ENCODE peak calls at places on chromosomes 3 and 15, in eight cellular contexts. S, O, C, F, R, K, L and J are unnamed samples.

GRCh38 chr3:46674031-46674592 is 19.4 kb downstream of the ALS2CL start:
- ATAC-seq in L (no peak), F (peak; percentile 32), R (peak; percentile 68), O (no peak), K (no peak), S (no peak), C (no peak), J (no peak)

GRCh38 chr3:128094295-128095151 is 29.1 kb downstream of the RUVBL1 start:
- ATAC-seq in O (peak; percentile 28), R (peak; percentile 21), C (no peak), F (no peak), K (peak; percentile 13), S (no peak), L (peak; percentile 30), J (peak; percentile 45)

GRCh38 chr3:133672461-133672860 is 10.7 kb upstream of the TOPBP1 start:
- ATAC-seq in F (no peak), R (no peak), L (no peak), O (no peak), C (no peak), K (no peak), S (no peak), J (no peak)

GRCh38 chr15:83323296-83323711 is 38.8 kb upstream of the BNC1 start:
- ATAC-seq in S (peak; percentile 31), O (no peak), C (peak; percentile 26), R (peak; percentile 97), K (no peak), L (no peak), F (no peak), J (no peak)

GRCh38 chr15:74845208-74845568 is 2.2 kb upstream of the ULK3 start:
- ATAC-seq in C (no peak), O (peak; percentile 39), F (no peak), R (no peak), S (no peak), L (peak; percentile 39), K (no peak), J (peak; percentile 72)

GRCh38 chr3:165885558-165886270 is 48.5 kb upstream of the BCHE start:
- ATAC-seq in L (no peak), C (no peak), S (no peak), K (no peak), O (no peak), F (peak; percentile 75), R (no peak), J (no peak)

GRCh38 chr15:40291088-40291574 is 8.3 kb upstream of the ANKRD63 start:
- ATAC-seq in R (peak; percentile 82), C (peak; percentile 79), F (peak; percentile 76), O (no peak), S (peak; percentile 88), L (no peak), K (peak; percentile 75), J (no peak)

GRCh38 chr15:54150255-54150654 is 172.0 kb downstream of the UNC13C start:
- ATAC-seq in K (no peak), S (peak; percentile 41), L (no peak), F (no peak), O (no peak), R (no peak), C (peak; percentile 87), J (no peak)

GRCh38 chr3:63921741-63922482 is 9.7 kb upstream of the SCAANT1 start:
- ATAC-seq in O (no peak), F (no peak), K (no peak), L (peak; percentile 74), R (no peak), C (peak; percentile 86), S (peak; percentile 50), J (no peak)

GRCh38 chr3:190318666-190319065 is 3.6 kb downstream of the CLDN1 start:
- ATAC-seq in R (no peak), C (no peak), K (no peak), S (no peak), O (peak; percentile 22), F (no peak), L (no peak), J (peak; percentile 50)

GRCh38 chr3:54320376-54320775 is 198.0 kb downstream of the CACNA2D3 start:
- ATAC-seq in R (no peak), C (no peak), S (no peak), O (no peak), L (no peak), F (no peak), K (no peak), J (no peak)